ENCODE peak calls at places on chromosomes 5 and 9, in four cellular contexts. P is neural progenitor cell, K is astrocyte, D is A549. C is an unnamed sample.
A peak's percentile ranks its signal among the peaks of the same experiment; 100 is the strongest.

GRCh38 chr9:19782005-19782404 is 6.8 kb downstream of the SLC24A2 start:
- DNase-seq in P (peak; percentile 46), K (no peak), D (peak; percentile 2), C (no peak)

GRCh38 chr5:94900006-94900505 is 281.6 kb downstream of the SLF1 start:
- DNase-seq in K (no peak), P (no peak), D (no peak), C (no peak)

GRCh38 chr9:96420468-96421219 is 2.5 kb upstream of the ZNF367 start:
- DNase-seq in D (peak; percentile 96), P (peak; percentile 46), K (peak; percentile 96), C (peak; percentile 71)

GRCh38 chr9:109974143-109974917 is 194.3 kb downstream of the PALM2AKAP2 start:
- DNase-seq in D (no peak), P (no peak), K (no peak), C (peak; percentile 74)

GRCh38 chr5:24505291-24505690 is 139.5 kb downstream of the CDH10 start:
- DNase-seq in K (no peak), P (no peak), D (no peak), C (no peak)

GRCh38 chr9:115988701-115989100 is 164.9 kb upstream of the PAPPA start:
- DNase-seq in K (peak; percentile 46), P (no peak), D (no peak), C (no peak)

GRCh38 chr5:126988021-126988569 is 42.3 kb downstream of the MARCHF3 start:
- DNase-seq in P (no peak), D (no peak), K (no peak), C (peak; percentile 85)

GRCh38 chr9:134363450-134363849 is 37.2 kb downstream of the RXRA start:
- DNase-seq in D (no peak), K (no peak), P (no peak), C (no peak)

GRCh38 chr5:171858303-171858702 is 72.7 kb downstream of the SMIM23 start:
- DNase-seq in P (peak; percentile 28), D (peak; percentile 48), K (no peak), C (peak; percentile 22)

GRCh38 chr5:125912028-125912427 is 511.2 kb upstream of the GRAMD2B start:
- DNase-seq in D (no peak), P (no peak), K (no peak), C (no peak)

GRCh38 chr5:32290922-32291321 is 21.8 kb downstream of the MTMR12 start:
- DNase-seq in D (no peak), K (no peak), P (no peak), C (no peak)

GRCh38 chr5:36635721-36636390 is 29.4 kb downstream of the SLC1A3 start:
- DNase-seq in P (no peak), D (no peak), K (no peak), C (no peak)

GRCh38 chr9:129481824-129482511 is 138.9 kb downstream of the C9orf50 start:
- DNase-seq in K (no peak), D (peak; percentile 75), P (peak; percentile 48), C (no peak)

GRCh38 chr9:136960212-136960937 is 8.3 kb downstream of the LCN12 start:
- DNase-seq in P (no peak), K (no peak), D (no peak), C (no peak)

GRCh38 chr9:135476981-135477380 is 2.6 kb upstream of the PPP1R26 start:
- DNase-seq in D (no peak), P (no peak), K (peak; percentile 41), C (no peak)

GRCh38 chr5:168656633-168657032 is 77.5 kb upstream of the PANK3 start:
- DNase-seq in K (peak; percentile 33), P (no peak), D (no peak), C (no peak)

DNA sequence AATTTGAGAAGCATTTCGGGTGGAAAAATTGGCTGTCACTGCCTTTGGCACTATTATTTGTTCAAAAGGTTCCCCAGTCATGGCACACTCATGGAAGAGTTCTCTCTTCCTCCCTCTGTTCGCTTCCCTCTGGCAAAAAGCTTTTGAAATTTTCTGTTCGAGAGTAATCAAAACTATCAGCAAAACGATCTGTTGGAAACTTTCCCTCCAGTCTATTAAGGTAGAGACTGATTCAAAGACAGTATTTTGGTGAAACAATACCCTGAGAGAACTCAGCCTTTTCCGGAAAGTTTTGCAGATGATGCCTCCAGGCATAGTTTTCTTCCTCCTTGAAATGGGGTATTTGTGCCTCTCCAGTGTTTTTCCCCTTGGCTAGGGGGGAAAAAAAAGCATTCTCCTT is 3.6 kb upstream of the LPAR1 start:
- DNase-seq in P (no peak), D (no peak), K (no peak), C (no peak)
- H3K4me2 ChIP-seq in P (no peak overlapping the region), D (no peak overlapping the region), K (no peak overlapping the region), C (no peak overlapping the region)

GRCh38 chr9:105219291-105219805 is 25.1 kb upstream of the SLC44A1 start:
- DNase-seq in K (no peak), D (no peak), P (no peak), C (no peak)

DNA sequence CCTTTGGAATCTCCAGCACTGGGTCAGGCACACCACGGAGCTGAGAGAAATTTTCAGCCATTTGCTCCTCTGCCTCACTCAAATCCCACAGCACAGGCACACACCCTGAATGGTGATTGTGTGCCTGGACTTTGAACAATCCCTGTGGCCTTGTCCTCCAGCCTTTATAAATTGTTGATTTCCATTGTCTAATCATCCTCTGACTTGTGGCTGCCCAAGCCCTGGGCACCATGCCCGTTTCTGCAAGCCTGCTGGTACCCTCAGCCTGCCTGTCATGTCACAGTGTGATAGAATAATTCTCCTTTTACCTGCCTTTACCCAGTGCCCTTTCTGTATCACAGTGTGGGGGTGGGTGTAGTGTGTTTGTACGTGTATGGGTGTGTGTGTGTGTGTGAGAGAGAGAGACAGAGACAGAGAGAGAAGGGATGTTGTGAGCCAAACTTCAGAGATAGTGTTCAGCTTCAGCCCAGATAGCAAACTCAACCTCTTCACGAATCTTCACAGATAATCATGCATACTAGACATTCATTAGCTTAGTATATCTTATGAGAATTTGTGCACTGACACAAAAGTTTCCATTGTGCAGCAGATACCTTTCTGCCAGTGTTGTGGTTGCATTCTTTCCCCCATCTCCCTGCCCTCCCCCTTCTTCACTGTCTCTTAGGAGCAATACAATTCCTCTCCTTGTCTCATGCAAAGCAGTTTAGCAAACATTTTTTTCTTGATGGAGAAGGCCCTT is 27.8 kb upstream of the SLC44A1 start:
- DNase-seq in K (peak; percentile 59), P (no peak), D (no peak), C (no peak)
- H3K4me2 ChIP-seq in K (no peak overlapping the region), P (no peak overlapping the region), D (peak overlapping the region; percentile 34), C (no peak overlapping the region)

GRCh38 chr5:62719061-62719730 is 140.6 kb downstream of the LRRC70 start:
- DNase-seq in P (no peak), D (no peak), K (no peak), C (no peak)
- H3K4me2 ChIP-seq in P (no peak overlapping the region), D (no peak overlapping the region), K (no peak overlapping the region), C (no peak overlapping the region)

DNA sequence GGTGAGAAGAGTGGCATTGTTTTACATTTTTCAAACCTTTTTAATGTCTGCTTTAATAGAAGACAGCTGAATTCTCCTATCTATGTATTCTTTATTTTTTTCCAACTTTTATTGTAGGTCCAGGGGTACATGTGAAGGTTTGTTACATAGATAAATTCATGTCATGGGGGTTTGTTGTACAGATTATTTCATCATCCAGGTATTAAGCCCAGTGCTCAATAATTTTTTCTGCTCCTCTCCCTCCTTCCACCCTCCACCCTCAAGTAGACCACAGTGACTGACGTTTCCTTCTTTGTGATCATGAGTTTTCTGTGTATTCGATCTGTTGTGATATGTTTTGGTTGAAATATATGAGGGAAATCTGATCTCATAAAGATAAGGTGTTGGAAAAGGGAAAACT is 1.7 kb upstream of the SREK1 start:
- DNase-seq in K (no peak), P (no peak), D (no peak), C (no peak)
- H3K4me2 ChIP-seq in K (no peak overlapping the region), P (no peak overlapping the region), D (no peak overlapping the region), C (no peak overlapping the region)

DNA sequence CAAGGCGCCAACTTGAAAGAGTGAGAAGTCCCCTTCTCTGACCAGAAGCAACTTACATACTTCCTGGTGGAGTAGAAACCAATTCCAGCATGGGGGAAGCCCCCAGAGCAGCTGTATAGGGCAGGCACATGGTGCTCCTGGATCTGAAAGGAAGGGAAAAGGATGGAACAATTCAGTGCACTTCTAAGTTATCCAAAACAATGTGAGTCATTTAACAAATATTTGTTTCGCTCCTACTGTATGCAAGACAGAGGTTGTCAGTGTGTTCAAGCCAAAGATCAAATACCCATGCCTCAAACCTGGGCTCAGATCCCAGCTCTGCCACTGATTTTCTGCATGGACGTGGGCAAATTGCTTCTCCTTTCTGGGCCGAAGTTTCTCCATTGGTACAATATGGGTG is 67.1 kb downstream of the LHX2 start:
- DNase-seq in P (no peak), D (peak; percentile 44), K (peak; percentile 45), C (no peak)
- H3K4me2 ChIP-seq in P (no peak overlapping the region), D (peak overlapping the region; percentile 59), K (peak overlapping the region; percentile 52), C (no peak overlapping the region)

GRCh38 chr5:122874179-122874875 is 28.9 kb downstream of the SNX24 start:
- DNase-seq in D (no peak), K (no peak), P (no peak), C (no peak)

GRCh38 chr5:122880170-122880689 is 34.8 kb downstream of the SNX24 start:
- DNase-seq in K (no peak), P (no peak), D (no peak), C (no peak)

GRCh38 chr5:122880749-122881148 is 35.3 kb downstream of the SNX24 start:
- DNase-seq in P (no peak), K (peak; percentile 58), D (no peak), C (no peak)

GRCh38 chr5:122882836-122883235 is 37.4 kb downstream of the SNX24 start:
- DNase-seq in K (peak; percentile 57), D (no peak), P (no peak), C (no peak)

GRCh38 chr5:122877518-122877917 is 32.1 kb downstream of the SNX24 start:
- DNase-seq in P (no peak), D (no peak), K (no peak), C (peak; percentile 33)
- H3K4me2 ChIP-seq in P (no peak overlapping the region), D (no peak overlapping the region), K (no peak overlapping the region), C (no peak overlapping the region)

GRCh38 chr5:8905021-8905420 is 640.9 kb downstream of the SEMA5A start:
- DNase-seq in P (no peak), D (no peak), K (peak; percentile 57), C (no peak)

GRCh38 chr5:8912106-8912505 is 633.8 kb downstream of the SEMA5A start:
- DNase-seq in P (no peak), K (peak; percentile 50), D (no peak), C (no peak)

GRCh38 chr5:8907168-8907868 is 638.6 kb downstream of the SEMA5A start:
- DNase-seq in P (no peak), K (peak; percentile 91), D (no peak), C (no peak)

GRCh38 chr5:8906303-8906967 is 639.4 kb downstream of the SEMA5A start:
- DNase-seq in D (peak; percentile 4), K (peak; percentile 90), P (no peak), C (no peak)

DNA sequence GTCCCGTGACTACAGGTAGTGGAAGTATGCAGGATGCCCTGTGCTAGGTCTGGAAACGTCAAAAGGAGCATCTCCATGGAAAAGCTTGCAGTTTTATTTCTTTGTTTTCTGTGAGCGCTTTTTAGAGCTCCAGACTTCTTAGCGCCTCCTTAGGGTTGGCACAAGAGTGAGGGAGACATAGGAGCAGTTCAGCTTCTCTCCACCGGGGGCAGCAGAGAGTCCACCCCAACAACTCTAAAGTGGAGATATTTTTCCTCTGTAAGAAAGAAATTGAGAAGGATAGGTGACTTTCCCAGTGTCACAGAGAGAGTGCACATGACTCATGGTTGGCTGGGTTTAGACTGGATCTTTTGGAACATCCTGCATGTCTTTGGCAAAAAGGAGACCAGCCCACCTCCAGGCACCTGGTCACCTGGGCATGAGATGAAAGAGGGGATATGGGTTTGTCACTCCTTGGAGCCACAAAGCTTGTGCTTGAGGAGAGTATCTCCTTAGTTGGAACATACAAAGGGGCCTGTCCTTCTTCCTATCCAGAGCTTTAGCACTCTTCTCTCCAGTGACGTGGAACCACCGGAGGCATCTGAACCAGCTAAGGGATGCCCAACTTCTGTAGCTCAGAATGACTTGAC is 637.7 kb downstream of the SEMA5A start:
- DNase-seq in K (peak; percentile 6), P (peak; percentile 64), D (peak; percentile 34), C (peak; percentile 39)
- H3K4me2 ChIP-seq in K (peak overlapping the region; percentile 69), P (no peak overlapping the region), D (peak overlapping the region; percentile 60), C (no peak overlapping the region)